ENCODE peak calls at places on chromosomes 12 and 14, in four cellular contexts. One of them, this sample, is unnamed.
A peak's percentile ranks its signal among the peaks of the same experiment; 100 is the strongest.

GRCh38 chr12:11794751-11795150 is 145.3 kb downstream of the ETV6 start:
- DNase-seq in K562: no peak
- DNase-seq in HCT116: no peak
- DNase-seq in SK-N-SH: no peak
- DNase-seq in this sample: no peak

GRCh38 chr12:130110910-130111309 is 51.4 kb upstream of the FZD10 start:
- DNase-seq in K562: no peak
- DNase-seq in HCT116: no peak
- DNase-seq in SK-N-SH: no peak
- DNase-seq in this sample: no peak

GRCh38 chr12:109752117-109753053 is 38.8 kb downstream of the FAM222A start:
- DNase-seq in K562: no peak
- DNase-seq in HCT116: no peak
- DNase-seq in SK-N-SH: peak; percentile 82
- DNase-seq in this sample: peak; percentile 37

GRCh38 chr14:92702441-92702918 is 45.9 kb downstream of the LGMN start:
- DNase-seq in K562: no peak
- DNase-seq in HCT116: no peak
- DNase-seq in SK-N-SH: no peak
- DNase-seq in this sample: no peak

GRCh38 chr14:104708606-104709268 is 15.3 kb upstream of the ADSS1 start:
- DNase-seq in K562: peak; percentile 75
- DNase-seq in HCT116: no peak
- DNase-seq in SK-N-SH: peak; percentile 97
- DNase-seq in this sample: peak; percentile 35

GRCh38 chr14:68792022-68792829 is 641 bp downstream of the ZFP36L1 start:
- DNase-seq in K562: peak; percentile 34
- DNase-seq in HCT116: no peak
- DNase-seq in SK-N-SH: no peak
- DNase-seq in this sample: no peak

GRCh38 chr12:49832836-49833421 is 4.7 kb upstream of the NCKAP5L start:
- DNase-seq in K562: no peak
- DNase-seq in HCT116: no peak
- DNase-seq in SK-N-SH: no peak
- DNase-seq in this sample: no peak

GRCh38 chr14:103741876-103742275 is 26.3 kb downstream of the ZFYVE21 start:
- DNase-seq in K562: no peak
- DNase-seq in HCT116: no peak
- DNase-seq in SK-N-SH: no peak
- DNase-seq in this sample: no peak

GRCh38 chr12:90909069-90909676 is 45.8 kb downstream of the CCER1 start:
- DNase-seq in K562: peak; percentile 7
- DNase-seq in HCT116: peak; percentile 38
- DNase-seq in SK-N-SH: peak; percentile 17
- DNase-seq in this sample: peak; percentile 6

GRCh38 chr12:31272607-31273225 is 53.2 kb downstream of the SINHCAF start:
- DNase-seq in K562: no peak
- DNase-seq in HCT116: no peak
- DNase-seq in SK-N-SH: no peak
- DNase-seq in this sample: no peak

GRCh38 chr14:54138354-54139038 is 181.9 kb upstream of the BMP4 start:
- DNase-seq in K562: no peak
- DNase-seq in HCT116: no peak
- DNase-seq in SK-N-SH: no peak
- DNase-seq in this sample: peak; percentile 99

GRCh38 chr14:70788893-70789292 is 20.4 kb downstream of the MAP3K9 start:
- DNase-seq in K562: no peak
- DNase-seq in HCT116: no peak
- DNase-seq in SK-N-SH: no peak
- DNase-seq in this sample: no peak

GRCh38 chr14:86973177-86973576 is 1019.8 kb downstream of the GALC start:
- DNase-seq in K562: no peak
- DNase-seq in HCT116: no peak
- DNase-seq in SK-N-SH: no peak
- DNase-seq in this sample: no peak

GRCh38 chr14:30194769-30195168 is 267.1 kb upstream of the PRKD1 start:
- DNase-seq in K562: no peak
- DNase-seq in HCT116: no peak
- DNase-seq in SK-N-SH: no peak
- DNase-seq in this sample: no peak

GRCh38 chr12:2154050-2154449 is 101.3 kb downstream of the CACNA1C start:
- DNase-seq in K562: no peak
- DNase-seq in HCT116: no peak
- DNase-seq in SK-N-SH: no peak
- DNase-seq in this sample: no peak

GRCh38 chr14:50768220-50768619 is 62.7 kb downstream of the NIN start:
- DNase-seq in K562: no peak
- DNase-seq in HCT116: no peak
- DNase-seq in SK-N-SH: peak; percentile 55
- DNase-seq in this sample: no peak

GRCh38 chr14:83044001-83044400 is 1510.3 kb upstream of the SEL1L start:
- DNase-seq in K562: no peak
- DNase-seq in HCT116: no peak
- DNase-seq in SK-N-SH: no peak
- DNase-seq in this sample: no peak

GRCh38 chr12:132117558-132117875 is 26.6 kb downstream of the DDX51 start:
- DNase-seq in K562: no peak
- DNase-seq in HCT116: peak; percentile 12
- DNase-seq in SK-N-SH: peak; percentile 78
- DNase-seq in this sample: no peak

GRCh38 chr14:56660677-56661389 is 81.2 kb downstream of the TMEM260 start:
- DNase-seq in K562: no peak
- DNase-seq in HCT116: no peak
- DNase-seq in SK-N-SH: no peak
- DNase-seq in this sample: no peak

GRCh38 chr12:123839826-123840225 is 77.7 kb downstream of the DNAH10 start:
- DNase-seq in K562: no peak
- DNase-seq in HCT116: no peak
- DNase-seq in SK-N-SH: peak; percentile 80
- DNase-seq in this sample: peak; percentile 43

GRCh38 chr12:113870035-113870434 is 96.1 kb downstream of the RBM19 start:
- DNase-seq in K562: no peak
- DNase-seq in HCT116: no peak
- DNase-seq in SK-N-SH: no peak
- DNase-seq in this sample: no peak

GRCh38 chr12:14949631-14950030 is 11.3 kb upstream of the ERP27 start:
- DNase-seq in K562: no peak
- DNase-seq in HCT116: no peak
- DNase-seq in SK-N-SH: no peak
- DNase-seq in this sample: no peak

GRCh38 chr12:662541-663292 is 528 bp downstream of the NINJ2 start:
- DNase-seq in K562: no peak
- DNase-seq in HCT116: no peak
- DNase-seq in SK-N-SH: no peak
- DNase-seq in this sample: no peak

GRCh38 chr14:55333785-55334485 is 62.7 kb downstream of the FBXO34 start:
- DNase-seq in K562: no peak
- DNase-seq in HCT116: no peak
- DNase-seq in SK-N-SH: no peak
- DNase-seq in this sample: no peak
- TF ChIP-seq ELF1 in K562: no peak
- TF ChIP-seq ELF1 in HCT116: no peak
- TF ChIP-seq ELF1 in SK-N-SH: no peak
- TF ChIP-seq ELF1 in this sample: no peak

GRCh38 chr12:108642269-108642870 is 8.7 kb upstream of the SELPLG start:
- DNase-seq in K562: no peak
- DNase-seq in HCT116: no peak
- DNase-seq in SK-N-SH: no peak
- DNase-seq in this sample: no peak
- H3K4me2 ChIP-seq in K562: no peak overlapping the region
- H3K4me2 ChIP-seq in HCT116: no peak overlapping the region
- H3K4me2 ChIP-seq in SK-N-SH: no peak overlapping the region
- H3K4me2 ChIP-seq in this sample: no peak overlapping the region

DNA sequence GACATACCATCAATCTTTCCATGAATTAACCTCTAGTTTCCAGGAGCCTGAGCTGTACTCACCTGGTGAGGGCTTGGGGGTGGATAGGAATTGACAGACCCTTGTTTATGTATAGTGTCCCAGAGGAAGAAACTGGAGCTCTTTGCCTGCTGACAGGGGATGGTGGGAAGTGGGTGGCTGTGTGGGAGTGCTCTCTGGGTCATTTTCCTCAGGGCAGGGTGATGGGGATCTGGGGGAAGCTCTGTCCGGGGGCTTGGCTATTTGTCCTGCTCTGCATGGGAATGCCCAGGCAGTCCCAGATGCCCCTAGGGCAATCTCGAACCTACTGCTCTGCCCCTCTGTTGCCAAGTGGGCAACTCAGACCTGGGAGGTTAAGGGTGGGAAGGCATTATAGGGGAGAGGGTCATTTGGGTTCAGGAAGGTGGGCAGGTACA is 21.8 kb upstream of the DHRS2 start:
- DNase-seq in K562: no peak
- DNase-seq in HCT116: no peak
- DNase-seq in SK-N-SH: no peak
- DNase-seq in this sample: no peak
- H3K27ac ChIP-seq in K562: no peak overlapping the region
- H3K27ac ChIP-seq in HCT116: no peak overlapping the region
- H3K27ac ChIP-seq in SK-N-SH: no peak overlapping the region
- H3K27ac ChIP-seq in this sample: peak overlapping the region; percentile 89

DNA sequence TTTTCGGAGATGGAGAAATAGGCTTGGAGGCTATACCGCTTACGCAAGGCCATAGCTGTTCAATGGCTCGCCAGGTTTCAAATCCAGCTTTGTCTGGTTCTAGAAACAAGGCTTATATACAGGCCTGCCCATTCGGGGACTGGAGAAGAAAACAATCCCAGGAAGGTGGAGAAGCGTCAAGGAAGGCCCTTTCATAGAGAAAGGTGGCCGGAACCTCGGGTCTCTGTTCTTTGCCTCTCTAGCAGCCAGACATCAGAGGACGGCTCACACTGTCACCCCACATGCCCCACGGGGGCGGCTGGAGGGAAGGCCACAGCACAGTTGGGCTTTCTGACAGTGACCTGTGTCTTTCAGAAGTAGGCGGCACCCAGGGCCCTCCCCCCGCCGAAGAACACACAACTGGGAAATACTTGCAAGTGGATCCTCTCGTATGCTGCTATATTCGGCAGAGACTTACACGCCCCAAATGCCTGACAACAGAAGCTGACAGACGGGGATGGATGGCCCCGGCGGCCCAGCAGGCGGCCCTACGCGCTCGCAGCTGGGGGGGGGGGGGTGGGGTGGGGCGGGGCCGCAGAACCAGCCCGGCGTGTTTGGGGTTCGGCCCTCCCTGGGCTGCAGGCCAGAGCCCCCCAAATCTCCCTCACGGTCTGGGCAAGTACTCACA is 4.5 kb upstream of the SETD1B start:
- DNase-seq in K562: peak; percentile 96
- DNase-seq in HCT116: peak; percentile 75
- DNase-seq in SK-N-SH: peak; percentile 75
- DNase-seq in this sample: peak; percentile 77
- TF ChIP-seq ELF1 in K562: no peak
- TF ChIP-seq ELF1 in HCT116: no peak
- TF ChIP-seq ELF1 in SK-N-SH: no peak
- TF ChIP-seq ELF1 in this sample: no peak

GRCh38 chr12:116159593-116159992 is 117.9 kb downstream of the MED13L start:
- DNase-seq in K562: no peak
- DNase-seq in HCT116: no peak
- DNase-seq in SK-N-SH: no peak
- DNase-seq in this sample: no peak

GRCh38 chr12:116162071-116162470 is 115.4 kb downstream of the MED13L start:
- DNase-seq in K562: no peak
- DNase-seq in HCT116: no peak
- DNase-seq in SK-N-SH: no peak
- DNase-seq in this sample: no peak

GRCh38 chr12:116160196-116160595 is 117.3 kb downstream of the MED13L start:
- DNase-seq in K562: peak; percentile 60
- DNase-seq in HCT116: peak; percentile 83
- DNase-seq in SK-N-SH: no peak
- DNase-seq in this sample: no peak

GRCh38 chr12:116160883-116161458 is 116.5 kb downstream of the MED13L start:
- DNase-seq in K562: no peak
- DNase-seq in HCT116: no peak
- DNase-seq in SK-N-SH: no peak
- DNase-seq in this sample: no peak

DNA sequence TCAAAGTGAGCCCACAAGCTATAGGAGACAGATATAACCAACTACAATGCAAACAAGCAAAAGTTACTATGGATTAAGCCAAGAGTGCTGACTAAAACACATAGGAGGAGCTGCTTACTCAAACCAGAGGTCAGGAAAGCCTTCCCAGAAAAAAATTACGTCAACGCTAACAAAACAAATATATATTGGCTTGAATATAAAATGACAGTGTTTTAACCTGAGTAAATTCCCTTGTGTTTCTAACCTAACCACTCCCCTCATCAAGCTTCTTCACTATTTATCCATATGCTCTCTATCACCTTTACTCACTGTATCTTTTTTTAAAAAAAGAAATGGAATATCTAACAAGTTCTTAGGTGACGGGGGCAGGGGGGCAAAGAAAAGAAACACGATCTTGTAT is 115.9 kb downstream of the MED13L start:
- DNase-seq in K562: no peak
- DNase-seq in HCT116: no peak
- DNase-seq in SK-N-SH: no peak
- DNase-seq in this sample: peak; percentile 35
- H3K4me2 ChIP-seq in K562: no peak overlapping the region
- H3K4me2 ChIP-seq in HCT116: no peak overlapping the region
- H3K4me2 ChIP-seq in SK-N-SH: no peak overlapping the region
- H3K4me2 ChIP-seq in this sample: peak overlapping the region; percentile 29

DNA sequence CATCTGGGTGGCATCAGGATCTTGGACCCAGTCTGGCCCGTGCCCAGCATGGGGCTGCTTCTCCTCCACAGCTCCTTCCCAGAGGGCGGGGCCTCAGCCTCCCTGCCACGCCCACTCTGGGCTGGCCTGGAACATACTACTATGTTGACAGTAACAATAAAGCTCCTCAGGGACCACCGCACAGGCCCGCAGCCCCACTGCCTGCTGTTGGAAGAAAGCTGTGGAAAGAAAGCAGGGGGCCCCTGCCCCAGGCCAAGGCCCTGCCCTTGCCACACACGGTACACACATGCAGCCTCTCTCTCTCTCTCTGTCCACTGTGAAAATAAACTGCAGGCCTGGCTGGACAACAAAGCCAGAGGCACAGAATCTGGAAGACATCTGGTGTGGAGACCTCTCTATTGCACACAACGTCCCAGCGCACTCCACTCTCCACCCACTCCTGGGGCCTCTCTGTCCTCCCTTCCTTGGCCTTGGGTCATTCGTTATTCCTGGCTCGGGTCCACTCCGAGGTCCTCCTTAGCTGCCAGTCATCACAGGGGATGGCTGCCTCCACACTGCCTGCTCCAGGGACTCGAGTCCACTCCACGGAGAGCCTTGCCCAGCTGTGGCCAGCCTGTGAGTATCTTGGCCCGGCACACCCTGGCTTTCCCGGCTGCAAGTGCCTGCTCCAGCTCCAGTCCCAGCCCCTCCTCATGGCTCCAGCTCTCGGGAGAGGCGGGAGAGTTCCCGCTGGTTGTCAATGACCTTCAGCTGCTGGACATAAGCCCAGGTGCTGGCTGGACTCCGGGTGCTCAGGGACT is 11.8 kb upstream of the ENDOU start:
- DNase-seq in K562: peak; percentile 59
- DNase-seq in HCT116: no peak
- DNase-seq in SK-N-SH: peak; percentile 84
- DNase-seq in this sample: no peak
- H3K27ac ChIP-seq in K562: no peak overlapping the region
- H3K27ac ChIP-seq in HCT116: no peak overlapping the region
- H3K27ac ChIP-seq in SK-N-SH: peak overlapping the region; percentile 94
- H3K27ac ChIP-seq in this sample: no peak overlapping the region

GRCh38 chr12:97556201-97556824 is 93.7 kb downstream of the RMST start:
- DNase-seq in K562: no peak
- DNase-seq in HCT116: no peak
- DNase-seq in SK-N-SH: peak; percentile 33
- DNase-seq in this sample: peak; percentile 77
- TF ChIP-seq ELF1 in K562: no peak
- TF ChIP-seq ELF1 in HCT116: no peak
- TF ChIP-seq ELF1 in SK-N-SH: no peak
- TF ChIP-seq ELF1 in this sample: no peak

This sample was measured in HepG2.